ENCODE peak calls at places on chromosomes 4 and X, in seven cellular contexts. U is foreskin fibroblast, P is brain microvascular endothelial cell, N is lower lobe of right lung, A is cardiac muscle cell, D is endodermal cell, F is fibroblast of pulmonary artery. M is an unnamed sample.

GRCh38 chr4:56197387-56197786 is 189.9 kb downstream of the AASDH start:
- DNase-seq in F (peak), A (peak), U (no peak), D (no peak), N (no peak), P (peak), M (no peak)

GRCh38 chrX:11591712-11592351 is 73.9 kb downstream of the ARHGAP6 start:
- DNase-seq in N (no peak), A (no peak), D (no peak), U (no peak), P (no peak), F (no peak), M (no peak)

GRCh38 chr4:41141910-41142309 is 72.4 kb downstream of the APBB2 start:
- DNase-seq in N (no peak), A (peak), F (peak), D (no peak), U (peak), P (no peak), M (peak)

GRCh38 chr4:110702326-110702725 is 79.4 kb upstream of the PITX2 start:
- DNase-seq in N (no peak), P (no peak), F (no peak), A (no peak), U (no peak), D (peak), M (no peak)

GRCh38 chr4:77804471-77804870 is 14.7 kb downstream of the CNOT6L start:
- DNase-seq in N (no peak), A (no peak), D (no peak), P (no peak), F (peak), U (peak), M (no peak)

GRCh38 chr4:14254252-14254651 is 626.7 kb upstream of the BOD1L1 start:
- DNase-seq in A (peak), U (peak), P (peak), D (peak), F (peak), N (peak), M (peak)

GRCh38 chr4:89640620-89641366 is 196.2 kb downstream of the SNCA start:
- DNase-seq in A (peak), N (peak), F (peak), D (peak), P (peak), U (peak), M (peak)

GRCh38 chr4:189062047-189062820 is 878.4 kb upstream of the FRG1 start:
- DNase-seq in D (peak), U (no peak), P (no peak), N (no peak), F (no peak), A (no peak), M (no peak)

GRCh38 chr4:178086324-178086723 is 644.1 kb upstream of the AGA start:
- DNase-seq in U (no peak), F (no peak), D (peak), A (no peak), N (no peak), P (no peak), M (no peak)

GRCh38 chr4:189420488-189420887 is 520.2 kb upstream of the FRG1 start:
- DNase-seq in F (no peak), P (no peak), D (no peak), A (no peak), N (no peak), U (no peak), M (no peak)

GRCh38 chrX:115940888-115941332 is 229.6 kb upstream of the AGTR2 start:
- DNase-seq in U (no peak), F (peak), P (peak), D (peak), N (no peak), A (peak), M (peak)

GRCh38 chrX:103730746-103731508 is 20.2 kb downstream of the TMEM31 start:
- DNase-seq in N (no peak), D (peak), P (peak), U (peak), A (peak), F (peak), M (peak)

GRCh38 chrX:136647969-136648368 is at the start of gene CD40LG:
- DNase-seq in F (no peak), U (no peak), D (no peak), N (no peak), P (no peak), A (no peak), M (no peak)

DNA sequence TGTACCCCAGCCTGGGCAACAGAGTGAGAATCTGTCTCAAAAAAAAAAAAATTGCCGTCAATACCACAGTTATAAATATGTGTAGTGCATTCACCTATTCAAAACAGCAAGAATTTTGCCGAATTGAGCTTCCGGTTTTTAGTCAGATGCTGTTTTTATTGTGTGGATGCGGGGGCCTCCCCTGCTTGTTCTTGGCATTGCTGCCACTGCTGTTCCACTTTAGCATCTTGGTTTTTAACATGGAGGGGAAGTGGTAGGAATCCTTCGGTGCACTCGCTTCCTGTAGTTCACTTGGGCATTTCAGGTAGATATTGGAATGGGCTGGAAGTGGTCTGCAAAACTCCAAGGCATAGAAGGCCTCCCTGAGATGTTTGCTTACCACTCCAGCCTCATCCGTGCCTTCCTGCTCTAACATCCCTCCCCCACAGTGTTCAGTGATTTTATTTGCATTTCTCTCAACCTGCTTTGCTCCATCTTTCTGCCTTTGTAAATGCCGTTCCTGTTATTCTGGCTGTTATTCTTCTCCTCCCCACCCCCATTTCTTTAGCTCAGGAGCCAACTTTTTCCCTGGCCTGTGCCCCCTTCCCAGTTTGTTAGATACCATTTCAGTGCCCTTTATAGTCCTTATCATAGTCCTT is 25.5 kb downstream of the MOB1B start:
- DNase-seq in U (no peak), D (no peak), N (no peak), A (no peak), P (no peak), F (no peak), M (no peak)
- TF ChIP-seq CTCF in U (no peak), D (no peak), N (no peak), A (no peak), P (no peak), F (no peak), M (no peak)

GRCh38 chrX:50081282-50081955 is 119.4 kb downstream of the AKAP4 start:
- DNase-seq in N (peak), U (peak), F (peak), A (peak), P (peak), D (peak), M (peak)
- TF ChIP-seq CTCF in N (peak), U (peak), F (peak), A (peak), P (peak), D (peak), M (peak)

GRCh38 chr4:169136330-169136729 is 126.3 kb upstream of the CBR4 start:
- DNase-seq in N (no peak), P (no peak), A (no peak), D (no peak), F (no peak), U (no peak), M (no peak)

GRCh38 chr4:169132561-169133305 is 122.7 kb upstream of the CBR4 start:
- DNase-seq in D (no peak), F (no peak), P (no peak), A (no peak), N (no peak), U (no peak), M (no peak)

GRCh38 chr4:169131556-169132208 is 121.6 kb upstream of the CBR4 start:
- DNase-seq in U (no peak), P (no peak), A (no peak), N (no peak), F (no peak), D (no peak), M (no peak)

GRCh38 chr4:169135776-169136175 is 125.7 kb upstream of the CBR4 start:
- DNase-seq in D (no peak), N (no peak), U (no peak), P (no peak), A (no peak), F (no peak), M (no peak)

GRCh38 chr4:169133932-169134331 is 123.9 kb upstream of the CBR4 start:
- DNase-seq in N (peak), A (no peak), D (no peak), U (no peak), P (no peak), F (no peak), M (no peak)
- TF ChIP-seq CTCF in N (no peak), A (no peak), D (no peak), U (no peak), P (no peak), F (no peak), M (no peak)

DNA sequence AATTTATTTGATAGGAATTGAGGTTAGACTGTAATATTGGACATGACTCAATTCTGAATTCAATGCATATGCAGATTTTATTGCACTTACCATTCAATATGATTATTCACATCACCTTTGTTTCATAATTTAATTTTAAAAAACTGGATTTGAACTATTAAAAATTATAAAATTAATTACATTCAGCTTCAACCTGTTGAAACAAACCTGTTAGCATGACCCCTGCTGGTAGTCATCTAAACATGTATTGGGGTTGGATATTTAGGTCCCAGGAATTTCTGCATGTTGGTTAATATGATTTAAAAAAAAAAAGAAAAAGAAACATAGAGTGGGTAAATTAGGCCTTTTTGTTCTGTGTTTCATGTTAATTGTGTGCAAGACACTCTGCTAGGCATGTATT is 85.9 kb downstream of the ARSJ start:
- DNase-seq in P (no peak), N (no peak), F (peak), D (no peak), A (peak), U (peak), M (peak)
- TF ChIP-seq CTCF in P (peak), N (peak), F (peak), D (peak), A (peak), U (no peak), M (peak)

GRCh38 chr4:99207911-99208718 is 10.9 kb downstream of the ADH6 start:
- DNase-seq in A (peak), N (no peak), F (peak), D (no peak), U (no peak), P (peak), M (no peak)

GRCh38 chr4:99202536-99202935 is 16.5 kb downstream of the ADH6 start:
- DNase-seq in P (peak), D (no peak), N (no peak), F (peak), A (peak), U (peak), M (no peak)

GRCh38 chr4:99207069-99207743 is 11.8 kb downstream of the ADH6 start:
- DNase-seq in A (no peak), U (no peak), F (no peak), P (no peak), D (no peak), N (no peak), M (no peak)

GRCh38 chr4:99202094-99202493 is 17.0 kb downstream of the ADH6 start:
- DNase-seq in U (no peak), P (no peak), D (no peak), F (no peak), A (no peak), N (no peak), M (no peak)

DNA sequence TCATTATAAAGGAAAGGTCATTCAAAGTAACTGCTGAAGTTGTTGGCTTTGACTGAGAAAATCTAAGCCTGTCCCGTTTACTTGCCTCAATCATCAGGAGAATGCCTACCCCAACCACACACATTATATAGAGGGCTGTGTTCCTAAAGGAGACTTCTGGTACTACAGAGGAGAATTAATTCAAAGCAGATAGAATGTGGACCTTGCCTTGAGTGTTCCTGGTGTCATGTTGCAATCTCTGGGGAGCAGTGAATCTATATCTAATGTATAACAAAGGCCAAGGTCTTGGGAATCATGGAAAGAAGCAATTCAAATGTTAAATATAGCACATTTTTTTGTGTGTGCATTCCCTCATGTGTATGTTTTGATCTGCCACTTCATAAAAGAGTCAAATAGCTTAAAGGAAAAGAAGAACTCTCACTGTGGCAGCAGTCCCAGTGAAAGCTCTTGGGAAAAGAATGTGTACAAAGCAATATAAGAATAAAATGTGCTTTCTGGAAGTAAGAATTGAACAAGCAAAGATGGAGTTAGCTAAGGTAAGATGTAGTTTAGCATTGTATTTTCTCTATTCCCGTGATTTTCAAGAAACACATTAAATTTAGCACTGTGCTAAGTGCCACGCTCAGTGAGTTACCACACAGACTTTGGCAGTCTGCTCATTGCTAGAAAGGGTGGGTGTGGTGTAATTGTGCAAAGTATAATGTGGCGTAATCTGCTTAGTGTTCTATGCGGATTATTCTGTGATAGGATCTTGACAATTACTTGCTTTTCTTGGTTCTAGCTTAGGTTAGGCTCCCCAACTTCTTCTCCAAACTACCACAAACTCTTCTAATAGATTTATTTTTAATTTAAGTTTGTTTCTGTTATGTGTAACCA is 13.7 kb downstream of the ADH6 start:
- DNase-seq in F (peak), P (no peak), U (peak), N (no peak), A (peak), D (no peak), M (peak)
- TF ChIP-seq CTCF in F (no peak), P (no peak), U (no peak), N (no peak), A (peak), D (peak), M (no peak)

M was measured in epithelial cell of esophagus.